ENCODE peak calls at places on chromosomes 3 and 15, in seven cellular contexts. J is HCT116, M is transverse colon, S is suprapubic skin, Y is endothelial cell of umbilical vein, I is prostate gland, E is stomach. V is an unnamed sample.

GRCh38 chr15:88708256-88709054 is 69.6 kb downstream of the ISG20 start:
- DNase-seq in J (no peak), M (no peak), S (no peak), Y (no peak), I (no peak), E (no peak), V (no peak)

GRCh38 chr3:107432013-107432515 is 54.8 kb downstream of the CCDC54 start:
- DNase-seq in J (no peak), M (peak; percentile 13), S (no peak), Y (no peak), I (peak; percentile 25), E (no peak), V (no peak)

GRCh38 chr3:14798231-14798630 is 20.5 kb upstream of the FGD5 start:
- DNase-seq in J (no peak), M (no peak), S (no peak), Y (no peak), I (no peak), E (no peak), V (no peak)

GRCh38 chr3:176953106-176954080 is 243.9 kb downstream of the TBL1XR1 start:
- DNase-seq in J (no peak), M (peak; percentile 75), S (no peak), Y (no peak), I (peak; percentile 54), E (no peak), V (no peak)

GRCh38 chr15:34046471-34047145 is 7.6 kb upstream of the AVEN start:
- DNase-seq in J (no peak), M (no peak), S (no peak), Y (no peak), I (no peak), E (no peak), V (no peak)

GRCh38 chr3:9399746-9400145 is 2.3 kb downstream of the SETD5 start:
- DNase-seq in J (peak; percentile 26), M (peak; percentile 72), S (no peak), Y (peak; percentile 81), I (peak; percentile 72), E (peak; percentile 70), V (peak; percentile 92)

GRCh38 chr3:172938788-172939187 is 188.3 kb downstream of the ECT2 start:
- DNase-seq in J (no peak), M (no peak), S (no peak), Y (no peak), I (no peak), E (no peak), V (no peak)

GRCh38 chr3:30342319-30343060 is 263.9 kb upstream of the TGFBR2 start:
- DNase-seq in J (peak; percentile 89), M (no peak), S (no peak), Y (peak; percentile 94), I (peak; percentile 64), E (no peak), V (no peak)

GRCh38 chr3:107506458-107506857 is 16.3 kb upstream of the BBX start:
- DNase-seq in J (no peak), M (no peak), S (no peak), Y (no peak), I (no peak), E (no peak), V (no peak)

GRCh38 chr3:110384601-110385000 is 687.0 kb upstream of the NECTIN3 start:
- DNase-seq in J (no peak), M (no peak), S (no peak), Y (no peak), I (no peak), E (no peak), V (no peak)

GRCh38 chr15:93233710-93234109 is 144.7 kb upstream of the RGMA start:
- DNase-seq in J (no peak), M (no peak), S (no peak), Y (no peak), I (no peak), E (no peak), V (no peak)

GRCh38 chr3:48434591-48435222 is 4.8 kb upstream of the PLXNB1 start:
- DNase-seq in J (no peak), M (peak; percentile 54), S (no peak), Y (no peak), I (no peak), E (no peak), V (no peak)

GRCh38 chr3:52017467-52018065 is 21.9 kb upstream of the RPL29 start:
- DNase-seq in J (no peak), M (no peak), S (no peak), Y (no peak), I (no peak), E (no peak), V (no peak)

GRCh38 chr3:180447156-180447555 is 154.8 kb upstream of the TTC14 start:
- DNase-seq in J (no peak), M (no peak), S (no peak), Y (no peak), I (no peak), E (no peak), V (no peak)

GRCh38 chr15:35279811-35280210 is 194.7 kb upstream of the NANOGP8 start:
- DNase-seq in J (no peak), M (no peak), S (no peak), Y (no peak), I (no peak), E (no peak), V (no peak)

GRCh38 chr15:66042624-66043023 is 173.3 kb downstream of the RAB11A start:
- DNase-seq in J (no peak), M (no peak), S (no peak), Y (no peak), I (peak; percentile 47), E (peak; percentile 82), V (no peak)

GRCh38 chr3:129282727-129283327 is 4.2 kb downstream of the HMCES start:
- DNase-seq in J (no peak), M (no peak), S (no peak), Y (no peak), I (no peak), E (no peak), V (no peak)

GRCh38 chr3:47976135-47976758 is 40.0 kb downstream of the MAP4 start:
- DNase-seq in J (no peak), M (no peak), S (no peak), Y (no peak), I (no peak), E (no peak), V (no peak)

DNA sequence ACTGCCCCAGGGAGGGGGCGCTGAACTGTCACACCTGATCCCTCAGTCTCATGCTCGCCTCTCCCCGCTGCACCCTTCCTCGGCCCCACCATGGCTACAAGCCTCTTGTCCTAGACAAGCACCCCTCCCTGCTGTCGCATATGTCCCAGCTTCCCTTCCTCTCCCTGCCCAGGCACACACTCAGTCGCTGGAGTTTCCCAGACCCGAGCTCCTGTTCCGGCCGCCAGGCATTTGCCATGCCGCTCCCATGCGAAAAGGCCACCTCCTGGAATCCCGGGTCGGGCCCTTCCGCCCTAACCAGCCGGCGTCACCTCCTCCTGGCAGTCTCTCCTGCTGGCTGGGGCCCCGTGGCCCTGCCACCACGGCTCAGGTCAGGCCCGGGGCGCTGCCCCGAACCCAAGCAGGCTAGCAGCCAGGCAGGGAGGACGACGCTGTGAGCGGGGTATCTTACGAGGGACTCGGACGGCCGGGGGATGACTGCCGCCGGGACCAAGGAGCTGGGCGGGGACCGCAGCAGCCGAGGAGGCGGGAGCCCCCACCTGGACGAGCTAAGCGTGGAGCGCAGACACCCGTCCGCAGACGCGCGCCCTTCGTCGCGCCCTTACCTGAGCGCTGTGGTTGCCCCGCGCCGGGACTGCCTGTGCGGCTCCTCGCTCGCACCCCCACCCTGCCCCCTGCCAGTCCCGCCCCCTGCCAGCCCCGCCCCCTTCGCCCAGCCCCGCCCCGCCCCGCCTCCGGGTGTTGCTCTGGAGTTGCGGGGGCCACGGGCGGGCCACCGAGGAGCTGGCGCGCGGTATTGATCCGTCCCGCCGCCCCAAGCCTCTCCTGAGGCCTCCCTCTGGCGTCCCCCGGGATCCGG is at the start of gene ALS2CL:
- DNase-seq in J (no peak), M (peak; percentile 81), S (peak; percentile 85), Y (peak; percentile 51), I (peak; percentile 49), E (peak; percentile 72), V (no peak)
- TF ChIP-seq POLR2A in J (no peak), M (peak; percentile 85), S (no peak), Y (no peak), I (peak; percentile 93), E (no peak), V (no peak)

DNA sequence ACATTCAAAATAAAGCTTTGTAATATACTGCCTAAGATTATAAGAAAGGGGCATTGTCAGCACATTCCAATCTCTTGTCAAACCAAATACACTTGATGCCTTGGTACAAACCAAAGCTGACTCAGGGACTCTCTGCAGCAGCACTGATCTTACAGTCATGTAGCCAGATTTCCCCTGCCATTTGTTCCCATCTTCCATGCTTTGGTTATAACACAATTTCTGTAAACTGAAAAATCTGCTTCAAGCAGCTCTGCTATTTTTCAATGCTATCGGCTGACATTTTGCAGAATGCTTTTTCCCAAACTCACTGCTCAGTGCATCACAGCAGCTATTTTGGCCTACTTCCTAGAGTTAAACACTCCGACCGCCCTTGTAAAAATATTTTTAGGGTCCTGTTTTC is 18.2 kb downstream of the PLOD2 start:
- DNase-seq in J (no peak), M (no peak), S (no peak), Y (peak; percentile 46), I (no peak), E (no peak), V (no peak)
- TF ChIP-seq POLR2AphosphoS5 in J (no peak), M (peak; percentile 82), S (no peak), Y (no peak), I (peak; percentile 20), E (no peak), V (no peak)

GRCh38 chr15:101198031-101198430 is 53.8 kb downstream of the CHSY1 start:
- DNase-seq in J (no peak), M (no peak), S (no peak), Y (no peak), I (no peak), E (no peak), V (no peak)
- H3K27ac ChIP-seq in J (no peak overlapping the region), M (peak overlapping the region; percentile 54), S (peak overlapping the region; percentile 71), Y (no peak overlapping the region), I (peak overlapping the region; percentile 14), E (peak overlapping the region; percentile 78), V (peak overlapping the region; percentile 78)

DNA sequence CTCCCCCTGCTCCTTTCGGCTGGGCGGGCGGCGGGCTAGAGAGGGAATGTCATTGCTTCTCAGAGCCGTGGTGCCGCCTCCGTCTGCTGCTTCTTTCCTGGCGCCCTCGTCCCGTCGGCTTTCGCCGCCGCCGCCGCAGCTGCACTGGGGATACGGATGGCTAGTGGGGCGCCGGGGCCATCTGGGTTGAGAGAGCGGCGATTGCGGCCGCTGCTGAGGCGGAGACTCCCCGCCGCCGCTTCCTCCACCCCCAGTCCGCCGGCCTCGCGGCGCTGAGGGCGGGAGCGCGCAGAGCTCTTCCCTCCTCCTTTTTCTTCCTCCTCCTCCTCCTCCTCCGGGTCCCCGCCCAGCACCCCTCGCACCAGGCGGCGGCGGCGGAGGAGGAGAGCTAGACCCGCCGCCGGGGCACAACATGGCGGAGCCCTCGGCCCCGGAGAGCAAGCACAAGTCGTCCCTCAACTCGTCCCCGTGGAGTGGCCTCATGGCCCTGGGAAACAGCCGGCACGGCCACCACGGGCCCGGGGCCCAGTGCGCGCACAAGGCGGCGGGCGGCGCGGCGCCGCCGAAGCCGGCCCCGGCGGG is at the start of gene STT3B:
- DNase-seq in J (peak; percentile 40), M (peak; percentile 86), S (peak; percentile 90), Y (no peak), I (peak; percentile 69), E (peak; percentile 84), V (no peak)
- TF ChIP-seq POLR2A in J (no peak), M (peak; percentile 98), S (peak; percentile 77), Y (peak; percentile 44), I (peak; percentile 91), E (no peak), V (peak; percentile 71)